ENCODE peak calls at places on chromosomes 16 and 17, in four cellular contexts. U, W, Q and Y are unnamed samples.

GRCh38 chr16:64742560-64742959 is 379.3 kb downstream of the CDH11 start:
- DNase-seq in U (no peak), W (no peak), Q (no peak), Y (no peak)

GRCh38 chr16:69241911-69242310 is 54.9 kb downstream of the SNTB2 start:
- DNase-seq in U (no peak), W (no peak), Q (no peak), Y (no peak)

GRCh38 chr17:56914641-56915263 is 903 bp upstream of the TRIM25 start:
- DNase-seq in U (peak), W (peak), Q (no peak), Y (peak)

GRCh38 chr17:28741358-28742349 is 2.2 kb upstream of the TRAF4 start:
- DNase-seq in U (peak), W (no peak), Q (no peak), Y (no peak)

GRCh38 chr17:1471931-1472727 is 16.1 kb upstream of the CRK start:
- DNase-seq in U (no peak), W (no peak), Q (no peak), Y (no peak)

GRCh38 chr17:75517277-75517865 is 1.0 kb downstream of the TSEN54 start:
- DNase-seq in U (no peak), W (peak), Q (no peak), Y (no peak)

GRCh38 chr17:44069974-44070454 is 521 bp upstream of the G6PC3 start:
- DNase-seq in U (no peak), W (peak), Q (no peak), Y (no peak)

GRCh38 chr16:13110124-13110796 is 208.9 kb downstream of the SHISA9 start:
- DNase-seq in U (no peak), W (no peak), Q (peak), Y (no peak)

GRCh38 chr17:40340327-40340726 is 24.2 kb downstream of the GJD3 start:
- DNase-seq in U (no peak), W (no peak), Q (no peak), Y (no peak)

GRCh38 chr16:56715128-56715527 is 14.8 kb upstream of the NUP93 start:
- DNase-seq in U (no peak), W (no peak), Q (no peak), Y (no peak)

GRCh38 chr17:72542317-72542716 is 421.5 kb downstream of the SOX9 start:
- DNase-seq in U (no peak), W (no peak), Q (peak), Y (no peak)

GRCh38 chr17:27290916-27291598 is 2.9 kb upstream of the WSB1 start:
- DNase-seq in U (no peak), W (no peak), Q (peak), Y (no peak)

GRCh38 chr17:75891605-75892555 is 4.9 kb downstream of the TRIM65 start:
- DNase-seq in U (no peak), W (no peak), Q (peak), Y (no peak)

GRCh38 chr17:78022425-78022824 is 63.9 kb downstream of the TNRC6C start:
- DNase-seq in U (no peak), W (no peak), Q (no peak), Y (no peak)

GRCh38 chr17:2011421-2012371 is 13.4 kb downstream of the RTN4RL1 start:
- DNase-seq in U (no peak), W (no peak), Q (no peak), Y (no peak)

GRCh38 chr16:56525154-56525720 is 5.4 kb upstream of the BBS2 start:
- DNase-seq in U (no peak), W (no peak), Q (no peak), Y (no peak)

GRCh38 chr16:87160218-87160617 is 157.0 kb downstream of the C16orf95 start:
- DNase-seq in U (no peak), W (no peak), Q (no peak), Y (no peak)

GRCh38 chr16:30927789-30928378 is 4.5 kb downstream of the FBXL19 start:
- DNase-seq in U (peak), W (peak), Q (peak), Y (no peak)

GRCh38 chr16:70777973-70778406 is 23.0 kb downstream of the VAC14 start:
- DNase-seq in U (no peak), W (no peak), Q (no peak), Y (no peak)

GRCh38 chr17:46201491-46201890 is 8.3 kb upstream of the KANSL1 start:
- DNase-seq in U (no peak), W (no peak), Q (no peak), Y (no peak)

GRCh38 chr17:46200200-46200599 is 7.0 kb upstream of the KANSL1 start:
- DNase-seq in U (no peak), W (no peak), Q (no peak), Y (no peak)

GRCh38 chr17:46197526-46197925 is 4.3 kb upstream of the KANSL1 start:
- DNase-seq in U (no peak), W (no peak), Q (no peak), Y (no peak)

GRCh38 chr17:46198233-46198632 is 5.0 kb upstream of the KANSL1 start:
- DNase-seq in U (no peak), W (no peak), Q (no peak), Y (no peak)

GRCh38 chr17:46199379-46199778 is 6.2 kb upstream of the KANSL1 start:
- DNase-seq in U (no peak), W (no peak), Q (no peak), Y (no peak)
- H3K4me3 ChIP-seq in U (no peak), W (no peak), Q (no peak), Y (no peak)

GRCh38 chr16:46882940-46883307 is 1.2 kb upstream of the GPT2 start:
- DNase-seq in U (no peak), W (no peak), Q (peak), Y (no peak)

GRCh38 chr16:46883690-46884512 is at the start of gene GPT2:
- DNase-seq in U (peak), W (peak), Q (peak), Y (peak)

GRCh38 chr16:46882304-46882939 is 1.7 kb upstream of the GPT2 start:
- DNase-seq in U (peak), W (no peak), Q (peak), Y (no peak)

GRCh38 chr16:46884513-46885293 is 541 bp downstream of the GPT2 start:
- DNase-seq in U (no peak), W (no peak), Q (no peak), Y (no peak)

GRCh38 chr16:46883353-46883689 is 841 bp upstream of the GPT2 start:
- DNase-seq in U (no peak), W (no peak), Q (peak), Y (no peak)
- TF ChIP-seq TCF7L2 in U (no peak), W (no peak), Q (no peak), Y (no peak)

GRCh38 chr17:4598776-4599504 is 14.6 kb downstream of the SMTNL2 start:
- DNase-seq in U (no peak), W (no peak), Q (no peak), Y (no peak)
- TF ChIP-seq POLR2AphosphoS5 in U (no peak), W (no peak), Q (no peak), Y (no peak)

GRCh38 chr17:36706437-36706731 is 105.0 kb downstream of the MRM1 start:
- DNase-seq in U (no peak), W (no peak), Q (no peak), Y (no peak)

GRCh38 chr17:36703860-36704266 is 102.5 kb downstream of the MRM1 start:
- DNase-seq in U (peak), W (no peak), Q (no peak), Y (no peak)

GRCh38 chr17:36707904-36708303 is 106.5 kb downstream of the MRM1 start:
- DNase-seq in U (no peak), W (no peak), Q (no peak), Y (no peak)

DNA sequence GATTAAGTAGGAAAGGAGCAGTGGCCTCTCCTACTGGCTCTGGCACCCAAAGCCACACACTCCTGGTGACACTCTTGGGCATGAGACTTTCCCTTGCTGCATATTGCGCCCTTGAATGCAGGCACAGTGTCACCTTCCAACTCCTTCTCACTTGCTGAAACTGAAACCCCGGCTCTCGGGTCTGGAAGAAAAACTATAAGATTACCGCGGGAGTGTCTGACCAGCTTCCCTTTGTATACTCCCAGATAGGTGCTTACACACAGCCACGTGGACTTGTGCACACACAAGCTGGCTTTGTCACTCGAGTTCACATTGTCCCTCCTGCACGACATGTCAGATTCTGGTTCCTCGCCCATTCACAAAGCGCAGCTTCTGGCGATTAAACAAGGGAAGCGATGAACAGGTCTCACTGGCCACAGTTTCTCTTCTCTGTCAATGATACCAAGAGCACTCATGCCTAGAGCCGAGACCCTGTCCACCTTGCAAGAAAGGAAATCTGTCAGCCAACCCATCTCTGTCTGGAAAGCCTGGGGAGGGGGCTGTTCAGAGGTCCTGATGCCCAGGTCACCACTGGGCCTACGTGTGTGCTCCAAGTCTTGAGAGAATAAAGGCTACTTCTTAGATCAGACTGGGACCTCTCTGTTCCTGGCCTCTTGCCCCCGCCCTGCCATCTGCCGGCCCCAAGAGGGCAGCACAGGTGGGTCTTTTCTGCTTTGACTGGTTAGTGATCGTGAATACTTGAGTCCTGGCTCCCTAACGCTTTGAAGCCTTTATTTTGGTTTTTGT is 104.5 kb downstream of the MRM1 start:
- DNase-seq in U (peak), W (peak), Q (peak), Y (peak)
- H3K4me3 ChIP-seq in U (no peak), W (no peak), Q (no peak), Y (no peak)

GRCh38 chr17:38361700-38362465 is 10.2 kb downstream of the SOCS7 start:
- DNase-seq in U (no peak), W (no peak), Q (no peak), Y (no peak)
- TF ChIP-seq TCF7L2 in U (no peak), W (no peak), Q (no peak), Y (no peak)

DNA sequence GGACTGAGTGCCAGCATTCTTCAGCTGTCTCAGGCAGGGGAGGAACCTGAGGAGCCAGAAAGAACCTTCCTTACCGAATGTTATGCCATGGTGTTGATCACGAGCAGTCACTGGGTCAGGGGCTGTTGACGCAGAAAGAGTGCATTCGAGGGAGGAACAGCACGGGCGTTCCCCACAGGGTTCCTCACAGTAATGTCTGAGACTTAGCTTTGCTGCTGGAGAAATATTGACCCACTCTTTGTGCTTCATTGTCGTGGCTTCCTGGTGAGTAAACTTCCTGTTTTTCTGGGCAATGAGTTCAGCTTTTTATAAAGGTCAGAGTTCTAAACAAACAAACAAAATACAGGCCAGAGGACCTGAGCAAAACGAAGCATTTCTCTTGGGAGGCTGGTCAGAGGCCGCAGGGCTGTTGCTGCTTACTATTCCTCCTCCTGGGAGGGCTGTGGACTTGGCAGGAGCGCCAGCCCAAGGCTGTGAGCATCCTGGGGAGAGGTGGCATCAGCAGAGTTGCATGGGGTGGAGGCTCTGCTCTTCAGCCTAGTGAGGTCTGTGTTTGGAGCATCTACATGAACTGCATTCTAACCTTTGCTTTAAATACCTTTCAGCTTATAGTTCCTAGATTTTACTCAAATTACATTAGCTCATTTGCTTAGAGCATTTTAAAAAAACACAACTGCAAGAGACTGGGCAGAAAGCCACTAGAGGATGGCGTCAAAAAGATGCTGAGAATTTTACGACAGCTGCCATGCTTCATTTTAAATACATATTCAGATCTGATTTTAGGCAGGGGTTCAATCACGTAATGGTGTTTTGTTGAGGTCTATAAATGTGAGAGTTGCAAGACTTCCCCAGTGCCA is 143.0 kb upstream of the CACNG5 start:
- DNase-seq in U (no peak), W (no peak), Q (no peak), Y (peak)
- TF ChIP-seq POLR2AphosphoS5 in U (no peak), W (no peak), Q (no peak), Y (peak)

GRCh38 chr17:66373944-66374817 is 71.8 kb downstream of the PRKCA start:
- DNase-seq in U (peak), W (no peak), Q (no peak), Y (no peak)
- H3K4me3 ChIP-seq in U (no peak), W (no peak), Q (no peak), Y (no peak)

DNA sequence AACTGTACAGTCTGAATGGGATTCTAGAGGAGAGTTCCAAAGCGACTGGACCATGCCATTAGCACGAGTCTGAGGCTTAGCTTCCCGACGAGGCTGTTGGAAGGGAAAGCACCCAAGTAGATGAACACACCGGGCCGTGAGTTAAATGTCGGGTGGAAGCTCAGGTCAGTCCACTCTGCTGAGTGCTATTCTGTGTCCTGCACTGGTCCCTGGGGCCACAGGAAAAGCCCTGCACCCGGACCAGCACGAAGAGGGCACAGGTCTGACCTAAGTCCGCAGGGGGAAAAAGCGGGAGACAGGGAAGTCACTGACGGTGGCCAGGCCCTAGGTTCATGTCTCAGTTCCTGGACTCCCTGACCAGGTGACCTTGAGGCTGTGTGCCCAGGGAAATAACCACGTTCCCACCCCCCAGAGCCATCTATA is 44.1 kb upstream of the RBFOX3 start:
- DNase-seq in U (no peak), W (no peak), Q (peak), Y (no peak)
- TF ChIP-seq TCF7L2 in U (no peak), W (no peak), Q (no peak), Y (no peak)

DNA sequence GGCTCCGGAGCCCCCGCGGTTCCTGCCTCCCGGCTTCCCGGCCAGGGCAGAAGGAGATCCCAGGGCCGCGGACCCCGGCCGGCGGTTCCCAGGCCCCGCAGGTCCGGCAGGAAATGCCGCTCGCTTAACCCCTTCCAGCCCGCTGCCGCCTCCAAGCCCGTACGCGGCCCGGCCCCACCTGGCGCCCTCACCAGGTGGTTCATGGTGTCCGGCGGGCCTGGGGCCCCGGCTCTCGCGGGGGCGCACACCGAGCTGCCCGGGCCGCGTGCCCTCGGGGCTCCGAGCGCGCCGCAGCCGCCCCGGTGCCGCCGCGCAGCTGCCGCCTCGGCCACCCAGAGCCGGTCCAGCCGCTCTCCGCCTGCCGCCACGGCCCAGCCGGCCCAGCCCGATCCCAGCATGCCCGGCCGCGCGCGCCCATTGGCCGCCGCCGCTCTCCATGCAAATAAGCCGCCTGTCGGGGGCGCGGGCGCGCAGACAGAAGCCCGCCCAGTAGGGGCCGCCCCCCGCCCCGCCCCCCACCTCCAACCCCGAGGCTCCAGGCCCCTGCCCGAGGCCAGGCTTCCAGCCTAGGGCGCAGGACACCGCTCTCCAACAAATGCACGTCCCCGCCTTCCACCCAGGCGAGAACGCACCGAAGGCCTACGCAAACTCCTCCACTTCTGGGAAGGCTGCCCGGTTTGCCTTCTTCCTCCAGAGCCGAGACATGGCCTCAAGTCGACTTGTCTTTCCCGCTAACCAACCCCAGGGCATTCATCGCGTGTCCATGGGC is at the start of gene BCAR1:
- DNase-seq in U (peak), W (no peak), Q (peak), Y (no peak)
- TF ChIP-seq POLR2AphosphoS5 in U (peak), W (peak), Q (peak), Y (no peak)